ENCODE peak calls at places on chromosome 6, in five cellular contexts. A is dorsolateral prefrontal cortex, R is upper lobe of right lung, V is GM23338, M is myocyte. P is an unnamed sample.

GRCh38 chr6:100084301-100085161 is 90.5 kb upstream of the MCHR2 start:
- DNase-seq in A (no peak), R (no peak), V (no peak), M (peak), P (no peak)

GRCh38 chr6:105839266-105839665 is 246.9 kb upstream of the PRDM1 start:
- DNase-seq in A (no peak), R (no peak), V (no peak), M (peak), P (no peak)

GRCh38 chr6:6397842-6398241 is 77.4 kb upstream of the F13A1 start:
- DNase-seq in A (no peak), R (no peak), V (no peak), M (no peak), P (no peak)

GRCh38 chr6:149236584-149236983 is 80.9 kb upstream of the TAB2 start:
- DNase-seq in A (no peak), R (no peak), V (no peak), M (peak), P (peak)

GRCh38 chr6:33437666-33438065 is 16.7 kb upstream of the ZBTB9 start:
- DNase-seq in A (no peak), R (no peak), V (no peak), M (no peak), P (no peak)

GRCh38 chr6:169642455-169642854 is 59.4 kb downstream of the WDR27 start:
- DNase-seq in A (no peak), R (no peak), V (no peak), M (no peak), P (no peak)

GRCh38 chr6:138454976-138455706 is 44.2 kb downstream of the NHSL1 start:
- DNase-seq in A (no peak), R (peak), V (no peak), M (no peak), P (peak)

GRCh38 chr6:106975699-106976032 is 1.1 kb upstream of the CD24 start:
- DNase-seq in A (no peak), R (no peak), V (peak), M (no peak), P (no peak)

GRCh38 chr6:150263765-150264415 is 104.9 kb upstream of the IYD start:
- DNase-seq in A (no peak), R (no peak), V (no peak), M (no peak), P (no peak)

GRCh38 chr6:36459483-36459882 is 16.7 kb downstream of the KCTD20 start:
- DNase-seq in A (no peak), R (no peak), V (no peak), M (no peak), P (no peak)

GRCh38 chr6:20024316-20024673 is 187.1 kb downstream of the ID4 start:
- DNase-seq in A (no peak), R (no peak), V (no peak), M (no peak), P (no peak)

GRCh38 chr6:16758163-16758975 is 2.9 kb downstream of the ATXN1 start:
- DNase-seq in A (no peak), R (no peak), V (peak), M (no peak), P (peak)

GRCh38 chr6:18467741-18468140 is 80.6 kb downstream of the RNF144B start:
- DNase-seq in A (no peak), R (no peak), V (no peak), M (no peak), P (no peak)

GRCh38 chr6:32085759-32086458 is 23.2 kb downstream of the TNXB start:
- DNase-seq in A (no peak), R (no peak), V (no peak), M (no peak), P (no peak)

GRCh38 chr6:133254552-133255228 is 13.5 kb downstream of the EYA4 start:
- DNase-seq in A (no peak), R (no peak), V (no peak), M (peak), P (no peak)

GRCh38 chr6:89071036-89071435 is 9.5 kb upstream of the PNRC1 start:
- DNase-seq in A (no peak), R (no peak), V (no peak), M (no peak), P (no peak)

GRCh38 chr6:41894366-41895299 is 542 bp downstream of the USP49 start:
- DNase-seq in A (no peak), R (no peak), V (peak), M (no peak), P (peak)